ENCODE peak calls at places on chromosomes 7 and 10, in seven cellular contexts. W, A, H, I, G, P and N are unnamed samples.

GRCh38 chr10:3786295-3786981 is 1.4 kb upstream of the KLF6 start:
- DNase-seq in W (no peak), A (no peak), H (no peak), I (peak; percentile 64), G (no peak), P (no peak), N (no peak)

GRCh38 chr10:124939290-124939689 is 2.6 kb upstream of the ZRANB1 start:
- DNase-seq in W (no peak), A (no peak), H (no peak), I (no peak), G (no peak), P (no peak), N (no peak)

GRCh38 chr10:74189999-74190421 is 39.0 kb downstream of the ADK start:
- DNase-seq in W (peak; percentile 70), A (no peak), H (no peak), I (peak; percentile 94), G (no peak), P (no peak), N (peak; percentile 63)

GRCh38 chr7:77403957-77404356 is 12.2 kb downstream of the GSAP start:
- DNase-seq in W (no peak), A (no peak), H (no peak), I (no peak), G (no peak), P (no peak), N (no peak)

GRCh38 chr7:55022618-55022985 is 3.8 kb downstream of the EGFR start:
- DNase-seq in W (no peak), A (no peak), H (no peak), I (no peak), G (no peak), P (no peak), N (no peak)

GRCh38 chr10:3785849-3786290 is 861 bp upstream of the KLF6 start:
- DNase-seq in W (no peak), A (no peak), H (peak; percentile 51), I (peak; percentile 46), G (peak; percentile 4), P (no peak), N (no peak)

GRCh38 chr10:86642499-86642898 is 11.8 kb upstream of the OPN4 start:
- DNase-seq in W (no peak), A (no peak), H (no peak), I (peak; percentile 37), G (no peak), P (no peak), N (no peak)

GRCh38 chr7:91949221-91950009 is 8.8 kb downstream of the AKAP9 start:
- DNase-seq in W (no peak), A (no peak), H (no peak), I (no peak), G (no peak), P (no peak), N (no peak)

GRCh38 chr10:122329416-122329815 is 45.1 kb upstream of the PLEKHA1 start:
- DNase-seq in W (no peak), A (no peak), H (no peak), I (no peak), G (no peak), P (no peak), N (no peak)

GRCh38 chr7:2523461-2523905 is 3.9 kb downstream of the LFNG start:
- DNase-seq in W (peak; percentile 99), A (no peak), H (peak; percentile 77), I (peak; percentile 65), G (peak; percentile 73), P (no peak), N (peak; percentile 71)

GRCh38 chr7:1368682-1369571 is 90.3 kb downstream of the MICALL2 start:
- DNase-seq in W (no peak), A (no peak), H (no peak), I (peak; percentile 5), G (peak; percentile 98), P (no peak), N (peak; percentile 14)

GRCh38 chr10:112791447-112791846 is 158.6 kb upstream of the TCF7L2 start:
- DNase-seq in W (no peak), A (no peak), H (no peak), I (no peak), G (no peak), P (no peak), N (no peak)

GRCh38 chr10:92290076-92290836 is 622 bp downstream of the CPEB3 start:
- DNase-seq in W (peak; percentile 69), A (no peak), H (peak; percentile 64), I (peak; percentile 56), G (peak; percentile 61), P (peak; percentile 22), N (peak; percentile 36)

GRCh38 chr7:76315372-76315771 is 12.9 kb downstream of the HSPB1 start:
- DNase-seq in W (no peak), A (no peak), H (no peak), I (no peak), G (no peak), P (no peak), N (no peak)

GRCh38 chr10:8617792-8618191 is 563.3 kb downstream of the GATA3 start:
- DNase-seq in W (no peak), A (no peak), H (no peak), I (no peak), G (no peak), P (no peak), N (no peak)

GRCh38 chr7:36283711-36284130 is 105.9 kb upstream of the ANLN start:
- DNase-seq in W (no peak), A (peak; percentile 16), H (no peak), I (no peak), G (no peak), P (no peak), N (no peak)

GRCh38 chr10:132551808-132552130 is 14.2 kb downstream of the INPP5A start:
- DNase-seq in W (no peak), A (no peak), H (no peak), I (no peak), G (no peak), P (no peak), N (no peak)

GRCh38 chr7:92609921-92610518 is 19.8 kb upstream of the FAM133B start:
- DNase-seq in W (no peak), A (no peak), H (peak; percentile 9), I (peak; percentile 36), G (peak; percentile 20), P (no peak), N (no peak)

GRCh38 chr10:30911303-30911863 is 120.3 kb downstream of the ZNF438 start:
- DNase-seq in W (no peak), A (no peak), H (no peak), I (no peak), G (no peak), P (no peak), N (no peak)

GRCh38 chr10:58275908-58276307 is 6.9 kb downstream of the CISD1 start:
- DNase-seq in W (no peak), A (no peak), H (no peak), I (no peak), G (no peak), P (no peak), N (no peak)

GRCh38 chr10:80453715-80454525 is at the start of gene TSPAN14:
- DNase-seq in W (peak; percentile 81), A (peak; percentile 65), H (peak; percentile 36), I (peak; percentile 71), G (peak; percentile 43), P (peak; percentile 78), N (peak; percentile 26)

GRCh38 chr7:100210803-100211202 is 8.9 kb upstream of the PVRIG start:
- DNase-seq in W (no peak), A (no peak), H (no peak), I (no peak), G (no peak), P (no peak), N (no peak)

GRCh38 chr10:112208981-112209380 is 25.4 kb upstream of the GPAM start:
- DNase-seq in W (no peak), A (no peak), H (no peak), I (no peak), G (no peak), P (no peak), N (no peak)

GRCh38 chr10:7945025-7945424 is 109.5 kb upstream of the GATA3 start:
- DNase-seq in W (no peak), A (no peak), H (no peak), I (no peak), G (no peak), P (no peak), N (no peak)

GRCh38 chr10:48469516-48470020 is 135.3 kb downstream of the ARHGAP22 start:
- DNase-seq in W (no peak), A (no peak), H (no peak), I (no peak), G (no peak), P (no peak), N (no peak)

GRCh38 chr7:2719007-2719406 is 31.0 kb downstream of the AMZ1 start:
- DNase-seq in W (peak; percentile 40), A (no peak), H (peak; percentile 27), I (peak; percentile 18), G (no peak), P (peak; percentile 45), N (peak; percentile 51)

GRCh38 chr7:42247301-42247700 is 10.3 kb upstream of the GLI3 start:
- DNase-seq in W (no peak), A (no peak), H (no peak), I (no peak), G (no peak), P (no peak), N (no peak)

GRCh38 chr10:78964274-78964951 is 104.4 kb upstream of the ZMIZ1 start:
- DNase-seq in W (no peak), A (no peak), H (no peak), I (no peak), G (no peak), P (no peak), N (no peak)

GRCh38 chr10:51861731-51862130 is 162.3 kb upstream of the CSTF2T start:
- DNase-seq in W (peak; percentile 73), A (no peak), H (peak; percentile 18), I (no peak), G (no peak), P (no peak), N (no peak)

GRCh38 chr10:35409094-35409582 is 72.8 kb downstream of the CCNY start:
- DNase-seq in W (peak; percentile 10), A (no peak), H (peak; percentile 5), I (peak; percentile 73), G (peak; percentile 93), P (no peak), N (peak; percentile 12)

GRCh38 chr7:158865462-158865922 is 9.1 kb downstream of the DYNC2I1 start:
- DNase-seq in W (peak; percentile 45), A (no peak), H (no peak), I (no peak), G (no peak), P (no peak), N (no peak)

GRCh38 chr10:13536674-13537366 is 8.0 kb upstream of the BEND7 start:
- DNase-seq in W (peak; percentile 73), A (no peak), H (peak; percentile 78), I (peak; percentile 50), G (peak; percentile 61), P (no peak), N (peak; percentile 19)

GRCh38 chr7:74269757-74270277 is 15.6 kb upstream of the RFC2 start:
- DNase-seq in W (peak; percentile 79), A (no peak), H (peak; percentile 79), I (peak; percentile 68), G (peak; percentile 86), P (peak; percentile 46), N (peak; percentile 87)

GRCh38 chr7:29891766-29892165 is 85.5 kb downstream of the WIPF3 start:
- DNase-seq in W (no peak), A (no peak), H (no peak), I (no peak), G (no peak), P (no peak), N (no peak)

GRCh38 chr7:30894866-30895408 is 16.7 kb upstream of the AQP1 start:
- DNase-seq in W (no peak), A (no peak), H (no peak), I (no peak), G (no peak), P (no peak), N (no peak)

GRCh38 chr7:151308256-151308655 is 33.4 kb upstream of the NUB1 start:
- DNase-seq in W (no peak), A (no peak), H (no peak), I (no peak), G (no peak), P (no peak), N (no peak)

GRCh38 chr10:5944389-5945202 is 32.7 kb downstream of the IL15RA start:
- DNase-seq in W (no peak), A (no peak), H (no peak), I (peak; percentile 99), G (no peak), P (no peak), N (peak; percentile 3)

GRCh38 chr7:151539055-151539714 is 19.5 kb upstream of the RHEB start:
- DNase-seq in W (peak; percentile 34), A (no peak), H (peak; percentile 92), I (no peak), G (peak; percentile 70), P (no peak), N (peak; percentile 60)